ENCODE peak calls at places on chromosomes 4 and X, in ten cellular contexts. O is right cardiac atrium, S is left lung, G is right lobe of liver, T is K562, Z is adipocyte, A is GM23248, K is iPS DF 6.9, R is suprapubic skin, M is aorta. L is an unnamed sample.
A peak's percentile ranks its signal among the peaks of the same experiment; 100 is the strongest.

GRCh38 chr4:28490669-28491068 is 1630.0 kb downstream of the STIM2 start:
- DNase-seq in O (no peak), S (no peak), G (no peak), T (no peak), Z (no peak), A (peak; percentile 24), K (no peak), R (no peak), M (no peak), L (no peak)

GRCh38 chr4:113616443-113616842 is 145.1 kb downstream of the CAMK2D start:
- DNase-seq in O (no peak), S (no peak), G (no peak), T (no peak), Z (no peak), A (no peak), K (no peak), R (no peak), M (no peak), L (no peak)

GRCh38 chr4:47631161-47631560 is 146.1 kb downstream of the ATP10D start:
- DNase-seq in O (no peak), S (no peak), G (no peak), T (no peak), Z (no peak), A (no peak), K (no peak), R (no peak), M (no peak), L (peak; percentile 35)

GRCh38 chr4:120922390-120923200 is at the start of gene PRDM5:
- DNase-seq in O (peak; percentile 89), S (peak; percentile 58), G (peak; percentile 43), T (no peak), Z (peak; percentile 67), A (peak; percentile 71), K (peak; percentile 33), R (no peak), M (peak; percentile 87), L (peak; percentile 47)

GRCh38 chrX:7926914-7927258 is 327 bp downstream of the PNPLA4 start:
- DNase-seq in O (no peak), S (no peak), G (peak; percentile 77), T (no peak), Z (no peak), A (no peak), K (no peak), R (no peak), M (no peak), L (no peak)

GRCh38 chr4:154953691-154954090 is 172.6 kb downstream of the RBM46 start:
- DNase-seq in O (no peak), S (no peak), G (no peak), T (no peak), Z (no peak), A (no peak), K (no peak), R (no peak), M (no peak), L (no peak)

GRCh38 chr4:10090467-10091250 is 25.9 kb downstream of the WDR1 start:
- DNase-seq in O (peak; percentile 45), S (no peak), G (no peak), T (no peak), Z (no peak), A (no peak), K (no peak), R (no peak), M (peak; percentile 65), L (no peak)

GRCh38 chr4:13529130-13529919 is 15.0 kb downstream of the NKX3-2 start:
- DNase-seq in O (no peak), S (no peak), G (no peak), T (peak; percentile 6), Z (no peak), A (no peak), K (no peak), R (no peak), M (no peak), L (no peak)

GRCh38 chr4:87038837-87039715 is 104.3 kb downstream of the AFF1 start:
- DNase-seq in O (peak; percentile 77), S (peak; percentile 54), G (no peak), T (no peak), Z (peak; percentile 73), A (peak; percentile 98), K (no peak), R (no peak), M (peak; percentile 90), L (peak; percentile 78)

GRCh38 chrX:10457092-10457491 is 163.3 kb downstream of the MID1 start:
- DNase-seq in O (no peak), S (no peak), G (no peak), T (no peak), Z (peak; percentile 7), A (peak; percentile 85), K (no peak), R (no peak), M (no peak), L (no peak)

GRCh38 chrX:12076046-12076445 is 62.2 kb upstream of the FRMPD4 start:
- DNase-seq in O (no peak), S (no peak), G (no peak), T (no peak), Z (no peak), A (peak; percentile 0), K (no peak), R (no peak), M (no peak), L (no peak)

GRCh38 chr4:140740906-140741670 is 15.1 kb downstream of the TBC1D9 start:
- DNase-seq in O (no peak), S (no peak), G (no peak), T (no peak), Z (no peak), A (no peak), K (no peak), R (no peak), M (no peak), L (no peak)
- H3K4me1 ChIP-seq in O (peaks cover 16% of the 10 kb centered on the region), S (peaks cover 36% of the 10 kb centered on the region), G (no peaks in the 10 kb centered on the region), T (no peaks in the 10 kb centered on the region), Z (peaks cover 13% of the 10 kb centered on the region), A (peaks cover 32% of the 10 kb centered on the region), K (peaks cover 2% of the 10 kb centered on the region), R (peaks cover 14% of the 10 kb centered on the region), M (no peaks in the 10 kb centered on the region), L (peaks cover 16% of the 10 kb centered on the region)

GRCh38 chr4:153248641-153249198 is 44.5 kb downstream of the TRIM2 start:
- DNase-seq in O (peak; percentile 50), S (peak; percentile 37), G (no peak), T (no peak), Z (no peak), A (no peak), K (no peak), R (no peak), M (no peak), L (no peak)

GRCh38 chr4:153246446-153247115 is 42.3 kb downstream of the TRIM2 start:
- DNase-seq in O (no peak), S (no peak), G (no peak), T (no peak), Z (no peak), A (no peak), K (no peak), R (no peak), M (no peak), L (no peak)

GRCh38 chr4:153244969-153245368 is 40.7 kb downstream of the TRIM2 start:
- DNase-seq in O (no peak), S (no peak), G (no peak), T (no peak), Z (no peak), A (no peak), K (no peak), R (no peak), M (no peak), L (no peak)

GRCh38 chr4:153245775-153246174 is 41.5 kb downstream of the TRIM2 start:
- DNase-seq in O (no peak), S (no peak), G (no peak), T (no peak), Z (no peak), A (no peak), K (no peak), R (no peak), M (no peak), L (no peak)

GRCh38 chr4:153247116-153247490 is 42.9 kb downstream of the TRIM2 start:
- DNase-seq in O (no peak), S (no peak), G (no peak), T (no peak), Z (no peak), A (no peak), K (no peak), R (no peak), M (no peak), L (no peak)
- H3K4me1 ChIP-seq in O (peaks cover 14% of the 10 kb centered on the region), S (peaks cover 20% of the 10 kb centered on the region), G (peaks cover 4% of the 10 kb centered on the region), T (peaks cover 9% of the 10 kb centered on the region), Z (peaks cover 5% of the 10 kb centered on the region), A (peaks cover 8% of the 10 kb centered on the region), K (peaks cover 5% of the 10 kb centered on the region), R (peaks cover 20% of the 10 kb centered on the region), M (peaks cover 3% of the 10 kb centered on the region), L (peaks cover 7% of the 10 kb centered on the region)

GRCh38 chr4:82371398-82371972 is 2.3 kb downstream of the HNRNPD start:
- DNase-seq in O (no peak), S (no peak), G (no peak), T (peak; percentile 59), Z (peak; percentile 47), A (peak; percentile 49), K (no peak), R (no peak), M (no peak), L (no peak)
- H3K4me1 ChIP-seq in O (peaks cover 5% of the 10 kb centered on the region), S (peaks cover 75% of the 10 kb centered on the region), G (no peaks in the 10 kb centered on the region), T (peaks cover 7% of the 10 kb centered on the region), Z (peaks cover 40% of the 10 kb centered on the region), A (peaks cover 48% of the 10 kb centered on the region), K (no peaks in the 10 kb centered on the region), R (peaks cover 67% of the 10 kb centered on the region), M (no peaks in the 10 kb centered on the region), L (no peaks in the 10 kb centered on the region)

GRCh38 chr4:38857354-38858096 is 908 bp upstream of the TLR6 start:
- DNase-seq in O (peak; percentile 49), S (peak; percentile 60), G (no peak), T (no peak), Z (peak; percentile 81), A (peak; percentile 94), K (no peak), R (no peak), M (no peak), L (no peak)

GRCh38 chr4:38855466-38855865 is 1.2 kb downstream of the TLR6 start:
- DNase-seq in O (no peak), S (no peak), G (no peak), T (no peak), Z (no peak), A (no peak), K (no peak), R (no peak), M (no peak), L (no peak)

GRCh38 chr4:38858097-38858420 is 1.4 kb upstream of the TLR6 start:
- DNase-seq in O (no peak), S (no peak), G (no peak), T (no peak), Z (no peak), A (no peak), K (no peak), R (no peak), M (no peak), L (no peak)

GRCh38 chr4:38856524-38857337 is at the start of gene TLR6:
- DNase-seq in O (no peak), S (no peak), G (peak; percentile 64), T (peak; percentile 53), Z (peak; percentile 75), A (peak; percentile 61), K (peak; percentile 52), R (no peak), M (no peak), L (peak; percentile 46)

DNA sequence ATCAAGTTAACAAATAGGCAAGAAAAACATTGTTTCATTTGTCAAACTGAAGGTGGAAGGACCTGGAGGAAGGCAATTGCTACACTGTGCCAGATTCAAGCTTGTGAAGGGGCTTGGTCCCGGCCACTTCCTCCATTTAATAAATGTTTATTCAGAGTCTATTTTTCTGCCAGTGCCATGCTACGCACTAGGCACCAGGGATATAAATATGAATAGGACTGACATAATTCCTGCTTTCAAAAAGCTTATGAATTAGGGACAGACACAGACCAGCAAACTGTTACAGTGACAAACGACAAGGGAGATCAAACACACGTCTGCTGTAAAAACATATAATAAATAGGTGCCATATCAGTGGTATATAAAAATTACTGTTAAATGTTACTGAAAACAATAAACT is 571 bp downstream of the TLR6 start:
- DNase-seq in O (no peak), S (no peak), G (no peak), T (no peak), Z (no peak), A (no peak), K (no peak), R (no peak), M (no peak), L (no peak)
- H3K4me1 ChIP-seq in O (no peaks in the 10 kb centered on the region), S (peaks cover 51% of the 10 kb centered on the region), G (no peaks in the 10 kb centered on the region), T (no peaks in the 10 kb centered on the region), Z (peaks cover 27% of the 10 kb centered on the region), A (peaks cover 20% of the 10 kb centered on the region), K (no peaks in the 10 kb centered on the region), R (peaks cover 17% of the 10 kb centered on the region), M (no peaks in the 10 kb centered on the region), L (no peaks in the 10 kb centered on the region)

L was measured in BE2C.